ENCODE peak calls at places on chromosomes 11 and 22, in seven cellular contexts. One of them, this sample, is unnamed.

GRCh38 chr11:127454856-127455255 is 454.3 kb upstream of the KIRREL3 start:
- DNase-seq in activated T-cell treated with anti-CD3 and anti-CD28 coated beads for 4 hours: no peak
- DNase-seq in GM13976: no peak
- DNase-seq in Daoy: peak
- DNase-seq in astrocyte: no peak
- DNase-seq in OCI-LY7: no peak
- DNase-seq in ELR: no peak
- DNase-seq in this sample: peak

GRCh38 chr22:38756631-38757463 is 1.0 kb upstream of the SUN2 start:
- DNase-seq in activated T-cell treated with anti-CD3 and anti-CD28 coated beads for 4 hours: no peak
- DNase-seq in GM13976: no peak
- DNase-seq in Daoy: no peak
- DNase-seq in astrocyte: no peak
- DNase-seq in OCI-LY7: peak
- DNase-seq in ELR: no peak
- DNase-seq in this sample: no peak

GRCh38 chr11:79503028-79503427 is 62.2 kb upstream of the TENM4 start:
- DNase-seq in activated T-cell treated with anti-CD3 and anti-CD28 coated beads for 4 hours: no peak
- DNase-seq in GM13976: no peak
- DNase-seq in Daoy: no peak
- DNase-seq in astrocyte: peak
- DNase-seq in OCI-LY7: no peak
- DNase-seq in ELR: no peak
- DNase-seq in this sample: no peak

GRCh38 chr22:27252282-27253049 is 549.1 kb downstream of the MN1 start:
- DNase-seq in activated T-cell treated with anti-CD3 and anti-CD28 coated beads for 4 hours: no peak
- DNase-seq in GM13976: no peak
- DNase-seq in Daoy: peak
- DNase-seq in astrocyte: peak
- DNase-seq in OCI-LY7: no peak
- DNase-seq in ELR: peak
- DNase-seq in this sample: peak

GRCh38 chr11:66221726-66222236 is 46.7 kb upstream of the RAB1B start:
- DNase-seq in activated T-cell treated with anti-CD3 and anti-CD28 coated beads for 4 hours: no peak
- DNase-seq in GM13976: peak
- DNase-seq in Daoy: peak
- DNase-seq in astrocyte: no peak
- DNase-seq in OCI-LY7: no peak
- DNase-seq in ELR: peak
- DNase-seq in this sample: peak

GRCh38 chr11:3893311-3893710 is 37.8 kb downstream of the STIM1 start:
- DNase-seq in activated T-cell treated with anti-CD3 and anti-CD28 coated beads for 4 hours: no peak
- DNase-seq in GM13976: no peak
- DNase-seq in Daoy: no peak
- DNase-seq in astrocyte: no peak
- DNase-seq in OCI-LY7: no peak
- DNase-seq in ELR: no peak
- DNase-seq in this sample: no peak

GRCh38 chr22:49281467-49282340 is 546.0 kb downstream of the BRD1 start:
- DNase-seq in activated T-cell treated with anti-CD3 and anti-CD28 coated beads for 4 hours: no peak
- DNase-seq in GM13976: no peak
- DNase-seq in Daoy: peak
- DNase-seq in astrocyte: peak
- DNase-seq in OCI-LY7: no peak
- DNase-seq in ELR: no peak
- DNase-seq in this sample: no peak

GRCh38 chr11:116687458-116688201 is 85.2 kb downstream of the BUD13 start:
- DNase-seq in activated T-cell treated with anti-CD3 and anti-CD28 coated beads for 4 hours: no peak
- DNase-seq in GM13976: no peak
- DNase-seq in Daoy: no peak
- DNase-seq in astrocyte: no peak
- DNase-seq in OCI-LY7: no peak
- DNase-seq in ELR: no peak
- DNase-seq in this sample: no peak

GRCh38 chr11:77761481-77761880 is 59.0 kb downstream of the RSF1 start:
- DNase-seq in activated T-cell treated with anti-CD3 and anti-CD28 coated beads for 4 hours: no peak
- DNase-seq in GM13976: no peak
- DNase-seq in Daoy: no peak
- DNase-seq in astrocyte: no peak
- DNase-seq in OCI-LY7: no peak
- DNase-seq in ELR: no peak
- DNase-seq in this sample: no peak

GRCh38 chr11:15327786-15328231 is 213.1 kb downstream of the INSC start:
- DNase-seq in activated T-cell treated with anti-CD3 and anti-CD28 coated beads for 4 hours: no peak
- DNase-seq in GM13976: peak
- DNase-seq in Daoy: peak
- DNase-seq in astrocyte: peak
- DNase-seq in OCI-LY7: peak
- DNase-seq in ELR: peak
- DNase-seq in this sample: peak

GRCh38 chr11:72333657-72334056 is 89.7 kb upstream of the PHOX2A start:
- DNase-seq in activated T-cell treated with anti-CD3 and anti-CD28 coated beads for 4 hours: no peak
- DNase-seq in GM13976: no peak
- DNase-seq in Daoy: no peak
- DNase-seq in astrocyte: peak
- DNase-seq in OCI-LY7: peak
- DNase-seq in ELR: no peak
- DNase-seq in this sample: no peak

GRCh38 chr11:130050272-130050671 is 19.4 kb upstream of the APLP2 start:
- DNase-seq in activated T-cell treated with anti-CD3 and anti-CD28 coated beads for 4 hours: no peak
- DNase-seq in GM13976: no peak
- DNase-seq in Daoy: no peak
- DNase-seq in astrocyte: peak
- DNase-seq in OCI-LY7: no peak
- DNase-seq in ELR: no peak
- DNase-seq in this sample: no peak

GRCh38 chr11:103682318-103683184 is 353.9 kb upstream of the DDI1 start:
- DNase-seq in activated T-cell treated with anti-CD3 and anti-CD28 coated beads for 4 hours: peak
- DNase-seq in GM13976: peak
- DNase-seq in Daoy: peak
- DNase-seq in astrocyte: peak
- DNase-seq in OCI-LY7: peak
- DNase-seq in ELR: peak
- DNase-seq in this sample: peak

GRCh38 chr22:37604875-37605274 is 3.8 kb upstream of the GGA1 start:
- DNase-seq in activated T-cell treated with anti-CD3 and anti-CD28 coated beads for 4 hours: peak
- DNase-seq in GM13976: no peak
- DNase-seq in Daoy: no peak
- DNase-seq in astrocyte: no peak
- DNase-seq in OCI-LY7: peak
- DNase-seq in ELR: no peak
- DNase-seq in this sample: no peak

GRCh38 chr11:32893947-32894827 is 1.6 kb downstream of the QSER1 start:
- DNase-seq in activated T-cell treated with anti-CD3 and anti-CD28 coated beads for 4 hours: no peak
- DNase-seq in GM13976: peak
- DNase-seq in Daoy: peak
- DNase-seq in astrocyte: peak
- DNase-seq in OCI-LY7: peak
- DNase-seq in ELR: peak
- DNase-seq in this sample: peak

GRCh38 chr22:22944268-22944985 is 56.8 kb downstream of the IGLL5 start:
- DNase-seq in activated T-cell treated with anti-CD3 and anti-CD28 coated beads for 4 hours: no peak
- DNase-seq in GM13976: peak
- DNase-seq in Daoy: no peak
- DNase-seq in astrocyte: no peak
- DNase-seq in OCI-LY7: no peak
- DNase-seq in ELR: no peak
- DNase-seq in this sample: no peak

GRCh38 chr22:39134366-39135091 is 18.0 kb downstream of the CBX7 start:
- DNase-seq in activated T-cell treated with anti-CD3 and anti-CD28 coated beads for 4 hours: no peak
- DNase-seq in GM13976: no peak
- DNase-seq in Daoy: no peak
- DNase-seq in astrocyte: no peak
- DNase-seq in OCI-LY7: no peak
- DNase-seq in ELR: no peak
- DNase-seq in this sample: no peak

GRCh38 chr11:9001736-9002135 is 2.1 kb downstream of the NRIP3 start:
- DNase-seq in activated T-cell treated with anti-CD3 and anti-CD28 coated beads for 4 hours: peak
- DNase-seq in GM13976: no peak
- DNase-seq in Daoy: peak
- DNase-seq in astrocyte: peak
- DNase-seq in OCI-LY7: no peak
- DNase-seq in ELR: peak
- DNase-seq in this sample: peak

GRCh38 chr11:85947431-85948272 is 92.5 kb downstream of the CCDC83 start:
- DNase-seq in activated T-cell treated with anti-CD3 and anti-CD28 coated beads for 4 hours: no peak
- DNase-seq in GM13976: peak
- DNase-seq in Daoy: peak
- DNase-seq in astrocyte: peak
- DNase-seq in OCI-LY7: no peak
- DNase-seq in ELR: peak
- DNase-seq in this sample: no peak

GRCh38 chr11:37721485-37721884 is 1123.4 kb upstream of the RAG2 start:
- DNase-seq in activated T-cell treated with anti-CD3 and anti-CD28 coated beads for 4 hours: no peak
- DNase-seq in GM13976: no peak
- DNase-seq in Daoy: no peak
- DNase-seq in astrocyte: peak
- DNase-seq in OCI-LY7: no peak
- DNase-seq in ELR: peak
- DNase-seq in this sample: no peak

GRCh38 chr22:37162221-37163095 is 12.7 kb upstream of the IL2RB start:
- DNase-seq in activated T-cell treated with anti-CD3 and anti-CD28 coated beads for 4 hours: peak
- DNase-seq in GM13976: peak
- DNase-seq in Daoy: no peak
- DNase-seq in astrocyte: no peak
- DNase-seq in OCI-LY7: no peak
- DNase-seq in ELR: peak
- DNase-seq in this sample: no peak

GRCh38 chr11:59368238-59369022 is 9.7 kb downstream of the OR5AN1 start:
- DNase-seq in activated T-cell treated with anti-CD3 and anti-CD28 coated beads for 4 hours: no peak
- DNase-seq in GM13976: no peak
- DNase-seq in Daoy: no peak
- DNase-seq in astrocyte: no peak
- DNase-seq in OCI-LY7: no peak
- DNase-seq in ELR: no peak
- DNase-seq in this sample: no peak

GRCh38 chr11:72773291-72773690 is 20.6 kb downstream of the STARD10 start:
- DNase-seq in activated T-cell treated with anti-CD3 and anti-CD28 coated beads for 4 hours: no peak
- DNase-seq in GM13976: no peak
- DNase-seq in Daoy: peak
- DNase-seq in astrocyte: peak
- DNase-seq in OCI-LY7: no peak
- DNase-seq in ELR: peak
- DNase-seq in this sample: peak

GRCh38 chr11:128632151-128632791 is 44.9 kb upstream of the ETS1 start:
- DNase-seq in activated T-cell treated with anti-CD3 and anti-CD28 coated beads for 4 hours: no peak
- DNase-seq in GM13976: peak
- DNase-seq in Daoy: peak
- DNase-seq in astrocyte: peak
- DNase-seq in OCI-LY7: peak
- DNase-seq in ELR: peak
- DNase-seq in this sample: peak

This sample was measured in A673.